ENCODE peak calls at places on chromosomes 7 and 10, in six cellular contexts. X is effector memory CD8-positive, alpha-beta T cell; M is sigmoid colon; L is mesothelial cell of epicardium; O is ELR; P is mesenteric fat pad. D is an unnamed sample.
A peak's percentile ranks its signal among the peaks of the same experiment; 100 is the strongest.

GRCh38 chr7:979886-980571 is 3.0 kb upstream of the CYP2W1 start:
- DNase-seq in P (no peak), O (no peak), M (no peak), L (no peak), X (no peak), D (peak; percentile 38)

GRCh38 chr10:43680035-43680434 is 31.4 kb upstream of the ZNF32 start:
- DNase-seq in O (peak; percentile 57), M (no peak), L (no peak), X (no peak), P (no peak), D (no peak)

GRCh38 chr10:80545258-80545881 is 7.7 kb downstream of the SH2D4B start:
- DNase-seq in X (no peak), M (no peak), L (no peak), O (no peak), P (peak; percentile 2), D (peak; percentile 7)

GRCh38 chr7:1651031-1651446 is 19.0 kb upstream of the ELFN1 start:
- DNase-seq in O (no peak), L (no peak), P (no peak), M (no peak), X (no peak), D (no peak)

GRCh38 chr10:106980711-106981460 is 183.6 kb downstream of the SORCS1 start:
- DNase-seq in O (no peak), X (no peak), M (no peak), P (no peak), L (no peak), D (no peak)

GRCh38 chr7:73822319-73823173 is 8.2 kb upstream of the CLDN4 start:
- DNase-seq in P (no peak), X (no peak), M (peak; percentile 74), L (no peak), O (peak; percentile 100), D (peak; percentile 98)

GRCh38 chr7:151114151-151115090 is 28.1 kb downstream of the AGAP3 start:
- DNase-seq in X (no peak), L (peak; percentile 76), P (no peak), O (peak; percentile 39), M (no peak), D (peak; percentile 52)

GRCh38 chr7:18583305-18583704 is 87.8 kb downstream of the HDAC9 start:
- DNase-seq in P (no peak), M (no peak), O (peak; percentile 42), X (no peak), L (no peak), D (no peak)

GRCh38 chr7:85185355-85186082 is 1.3 kb downstream of the SEMA3D start:
- DNase-seq in O (peak; percentile 84), L (peak; percentile 65), X (no peak), M (peak; percentile 72), P (no peak), D (peak; percentile 78)

GRCh38 chr10:81875680-81876252 is 772 bp downstream of the NRG3 start:
- DNase-seq in L (no peak), M (no peak), X (no peak), P (no peak), O (no peak), D (peak; percentile 9)

GRCh38 chr7:106071999-106072714 is 40.0 kb downstream of the SYPL1 start:
- DNase-seq in O (no peak), P (no peak), X (no peak), L (no peak), M (no peak), D (no peak)

GRCh38 chr7:51369746-51370145 is 53.1 kb upstream of the COBL start:
- DNase-seq in O (peak; percentile 1), L (no peak), X (no peak), M (no peak), P (no peak), D (no peak)

GRCh38 chr7:91632948-91633519 is 247.5 kb downstream of the MTERF1 start:
- DNase-seq in M (no peak), L (no peak), O (no peak), X (no peak), P (no peak), D (no peak)

D was measured in AG20443.